ENCODE peak calls at places on chromosomes 3 and 15, in eight cellular contexts. G is HCT116, U is GM23338, X is hepatocyte, O is MM.1S, L is PC-3, H is neural progenitor cell, Q is SK-N-SH. T is an unnamed sample.

GRCh38 chr3:50165388-50166308 is 10.5 kb downstream of the SEMA3F start:
- DNase-seq in Q (no peak), U (no peak), X (no peak), H (no peak), L (peak; percentile 63), G (no peak), O (no peak), T (no peak)

GRCh38 chr3:119579366-119580147 is at the start of gene ADPRH:
- DNase-seq in Q (peak; percentile 77), L (peak; percentile 82), H (peak; percentile 87), X (peak; percentile 90), O (peak; percentile 40), U (peak; percentile 84), G (peak; percentile 27), T (no peak)

GRCh38 chr3:119901148-119901547 is 119.2 kb downstream of the NR1I2 start:
- DNase-seq in X (no peak), L (no peak), O (no peak), H (no peak), U (no peak), G (no peak), Q (no peak), T (no peak)

GRCh38 chr3:160564205-160564922 is 1.0 kb downstream of the KPNA4 start:
- DNase-seq in U (peak; percentile 48), H (peak; percentile 41), G (no peak), L (peak; percentile 20), X (peak; percentile 39), Q (no peak), O (peak; percentile 9), T (peak; percentile 30)

GRCh38 chr3:185024966-185025365 is 127.9 kb downstream of the C3orf70 start:
- DNase-seq in L (no peak), X (no peak), H (no peak), O (no peak), G (no peak), Q (no peak), U (no peak), T (no peak)

GRCh38 chr3:49349617-49350114 is 8.5 kb downstream of the GPX1 start:
- DNase-seq in X (peak; percentile 51), Q (no peak), U (no peak), H (no peak), G (no peak), L (no peak), O (no peak), T (no peak)

GRCh38 chr3:125140817-125141595 is 71.5 kb downstream of the SLC12A8 start:
- DNase-seq in X (no peak), U (peak; percentile 39), L (no peak), O (no peak), G (no peak), Q (peak; percentile 45), H (no peak), T (no peak)

GRCh38 chr3:111610612-111611054 is 15.5 kb upstream of the ZBED2 start:
- DNase-seq in U (no peak), L (no peak), X (no peak), O (no peak), G (peak; percentile 62), Q (no peak), H (no peak), T (no peak)

GRCh38 chr3:39401983-39402382 is 4.5 kb upstream of the RPSA start:
- DNase-seq in G (no peak), U (no peak), O (peak; percentile 23), L (no peak), H (no peak), X (no peak), Q (no peak), T (no peak)

GRCh38 chr3:8164145-8164544 is 337.5 kb upstream of the LMCD1 start:
- DNase-seq in H (no peak), X (no peak), U (no peak), O (no peak), G (no peak), Q (no peak), L (no peak), T (no peak)

GRCh38 chr3:190132376-190132775 is 11.7 kb upstream of the P3H2 start:
- DNase-seq in Q (no peak), L (no peak), G (no peak), X (no peak), U (no peak), O (no peak), H (no peak), T (no peak)

DNA sequence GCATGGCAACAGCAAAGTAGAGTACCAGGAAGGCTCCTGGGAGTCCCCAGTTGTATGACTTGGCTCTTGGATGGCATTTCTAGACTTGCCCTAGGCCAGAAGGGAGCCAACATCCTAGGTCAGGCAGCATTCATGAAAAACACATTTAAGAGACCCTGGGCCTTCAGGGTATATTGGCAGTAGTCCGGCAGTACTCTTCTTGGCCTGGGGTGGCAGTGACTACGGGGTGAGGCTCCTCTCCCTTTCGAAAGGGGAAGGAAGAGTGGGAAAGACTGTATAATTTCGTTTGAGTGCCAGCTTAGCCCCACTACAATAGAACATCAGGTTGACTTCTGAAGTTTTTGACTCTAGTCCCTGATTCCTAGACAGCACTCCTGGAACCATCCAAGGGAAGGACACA is 136.4 kb downstream of the ZIC4 start:
- DNase-seq in H (no peak), U (peak; percentile 41), Q (no peak), L (no peak), O (no peak), G (no peak), X (no peak), T (no peak)
- TF ChIP-seq CTCF in H (no peak), U (no peak), Q (no peak), L (no peak), O (no peak), G (no peak), X (no peak), T (no peak)

DNA sequence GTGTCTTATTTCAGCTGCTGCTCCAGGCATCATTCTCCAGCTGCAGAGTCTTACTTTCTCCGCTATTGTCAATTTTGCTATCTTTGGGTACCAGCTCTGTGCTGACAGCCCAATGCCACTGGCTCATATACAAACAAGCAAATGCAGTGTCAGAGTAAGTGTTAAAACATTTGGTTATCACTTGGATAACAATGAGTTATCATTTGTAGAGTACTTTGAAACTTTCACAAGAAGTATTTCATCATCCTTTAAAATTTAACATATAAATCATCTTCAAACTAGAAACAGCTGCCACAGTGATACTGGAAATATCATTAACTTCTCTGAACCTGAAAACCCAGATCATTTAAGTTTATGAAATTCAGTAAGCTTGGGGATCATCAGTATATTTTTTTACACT is 13.8 kb downstream of the TSPAN3 start:
- DNase-seq in G (no peak), U (no peak), Q (no peak), H (no peak), L (no peak), O (no peak), X (no peak), T (no peak)
- H3K4me1 ChIP-seq in G (no peaks in the 10 kb centered on the region), U (peaks cover 20% of the 10 kb centered on the region), Q (peaks cover 25% of the 10 kb centered on the region), H (peaks cover 21% of the 10 kb centered on the region), L (peaks cover 26% of the 10 kb centered on the region), O (peaks cover 14% of the 10 kb centered on the region), X (peaks cover 60% of the 10 kb centered on the region), T (peaks cover 17% of the 10 kb centered on the region)

GRCh38 chr15:90659481-90659880 is 57.7 kb upstream of the BLM start:
- DNase-seq in U (no peak), G (no peak), O (no peak), H (no peak), X (no peak), Q (no peak), L (no peak), T (no peak)
- TF ChIP-seq EZH2phosphoT487 in U (no peak), G (no peak), O (no peak), H (no peak), X (no peak), Q (no peak), L (no peak), T (no peak)

DNA sequence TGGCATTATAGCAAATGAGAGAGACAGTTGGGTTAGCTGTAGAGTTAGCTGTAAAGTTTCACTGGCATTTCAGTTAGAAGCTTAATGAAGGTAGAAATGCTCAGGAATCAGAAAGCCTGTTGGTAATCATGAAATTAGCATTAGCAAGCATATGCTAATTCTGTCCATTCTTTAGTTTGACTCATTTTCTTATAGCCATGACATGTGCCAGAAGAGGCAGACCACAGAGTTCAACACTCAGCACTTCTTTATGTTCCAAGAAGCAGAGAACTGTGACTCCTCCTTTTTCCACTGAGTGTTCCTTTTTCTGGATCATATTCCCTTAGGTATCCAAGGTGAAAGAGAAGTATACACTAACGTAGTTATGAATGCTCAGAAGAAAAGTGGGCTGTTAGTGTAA is 276.2 kb upstream of the SGO1 start:
- DNase-seq in H (no peak), Q (no peak), U (peak; percentile 10), X (no peak), O (no peak), G (no peak), L (no peak), T (no peak)
- TF ChIP-seq CTCF in H (no peak), Q (no peak), U (no peak), X (no peak), O (no peak), G (no peak), L (no peak), T (no peak)

GRCh38 chr15:86526938-86527735 is 447.5 kb downstream of the AGBL1 start:
- DNase-seq in Q (no peak), X (no peak), H (no peak), G (no peak), O (no peak), L (no peak), U (no peak), T (no peak)
- H3K4me1 ChIP-seq in Q (no peaks in the 10 kb centered on the region), X (no peaks in the 10 kb centered on the region), H (peaks cover 7% of the 10 kb centered on the region), G (no peaks in the 10 kb centered on the region), O (no peaks in the 10 kb centered on the region), L (no peaks in the 10 kb centered on the region), U (no peaks in the 10 kb centered on the region), T (no peaks in the 10 kb centered on the region)

DNA sequence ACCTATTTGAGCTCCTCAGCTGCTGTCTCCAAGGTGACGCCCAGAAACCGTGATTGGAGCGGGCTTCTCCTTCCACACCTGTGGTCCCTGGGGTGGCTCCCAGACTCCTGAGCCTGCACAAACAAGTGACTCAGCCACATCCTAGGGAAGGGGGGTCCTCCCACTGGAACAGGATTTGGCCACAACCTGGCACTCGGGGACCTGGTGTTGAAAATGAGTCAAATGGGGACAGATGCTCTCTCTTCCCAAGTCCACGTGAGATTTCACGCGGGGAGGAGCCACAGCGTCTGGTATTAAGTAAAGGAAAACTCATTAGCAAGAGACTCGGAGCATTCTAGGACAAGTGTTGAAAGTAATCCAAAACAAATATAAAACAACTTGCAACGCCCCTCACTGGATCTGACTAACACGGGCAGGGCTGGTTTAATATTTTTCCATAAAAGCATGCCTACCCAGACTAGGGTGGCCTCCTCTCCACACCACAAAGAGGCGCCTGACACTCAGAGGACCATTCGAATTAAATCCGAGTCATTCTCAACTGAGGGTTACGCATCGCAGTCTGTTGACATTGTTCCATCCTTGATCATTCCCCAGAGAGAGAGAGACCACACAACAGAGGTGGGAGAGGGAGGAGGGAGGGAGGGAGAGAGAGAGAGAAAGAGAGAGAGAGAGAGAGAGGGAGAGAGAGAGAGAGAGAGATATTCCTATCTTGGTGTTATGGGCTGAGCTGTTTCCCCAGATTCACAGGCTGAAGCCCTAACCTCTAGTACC is 74.4 kb downstream of the MGLL start:
- DNase-seq in X (peak; percentile 34), G (no peak), L (peak; percentile 92), O (no peak), Q (no peak), U (no peak), H (no peak), T (no peak)
- TF ChIP-seq EZH2phosphoT487 in X (no peak), G (no peak), L (no peak), O (no peak), Q (no peak), U (no peak), H (no peak), T (no peak)

T was measured in OCI-LY7.